ENCODE peak calls at places on chromosomes 3 and 15, in four cellular contexts. C is stimulated activated CD4-positive, alpha-beta T cell treated with anti-CD3 and anti-CD28 coated beads, TNF-alpha, amount 100 ng/mL, for 48 hours; A is iris pigment epithelial cell; S is activated CD4-positive, alpha-beta T cell treated with anti-CD3 and anti-CD28 coated beads, Interleukin-2, amount 50 U/mL, for 48 hours. I is an unnamed sample.

GRCh38 chr3:123448503-123449091 is at the start of gene ADCY5:
- DNase-seq in C (no peak), A (peak), S (peak), I (peak)

GRCh38 chr3:66253790-66254620 is 33.2 kb downstream of the SLC25A26 start:
- DNase-seq in C (no peak), A (peak), S (no peak), I (no peak)

GRCh38 chr3:149019581-149019980 is 28.2 kb downstream of the GYG1 start:
- DNase-seq in C (no peak), A (peak), S (no peak), I (no peak)

GRCh38 chr15:94348084-94348483 is 116.7 kb downstream of the MCTP2 start:
- DNase-seq in C (no peak), A (no peak), S (no peak), I (no peak)

GRCh38 chr3:195458188-195458800 is 15.5 kb upstream of the ACAP2 start:
- DNase-seq in C (no peak), A (peak), S (no peak), I (no peak)

GRCh38 chr15:48800811-48801460 is 9.9 kb downstream of the CEP152 start:
- DNase-seq in C (no peak), A (peak), S (no peak), I (no peak)

GRCh38 chr15:87570186-87570585 is 686.4 kb downstream of the NTRK3 start:
- DNase-seq in C (no peak), A (no peak), S (no peak), I (no peak)

GRCh38 chr3:46440531-46441294 is 24.0 kb downstream of the LTF start:
- DNase-seq in C (no peak), A (no peak), S (peak), I (peak)

GRCh38 chr15:31256385-31257265 is 70.0 kb upstream of the KLF13 start:
- DNase-seq in C (no peak), A (no peak), S (no peak), I (no peak)

GRCh38 chr3:150414273-150414672 is 6.2 kb downstream of the TSC22D2 start:
- DNase-seq in C (no peak), A (peak), S (no peak), I (no peak)

GRCh38 chr3:59006791-59007517 is 42.9 kb downstream of the CFAP20DC start:
- DNase-seq in C (no peak), A (peak), S (no peak), I (no peak)

GRCh38 chr15:57751177-57751800 is 44.8 kb downstream of the POLR2M start:
- DNase-seq in C (no peak), A (peak), S (no peak), I (no peak)

GRCh38 chr15:68375191-68375631 is 56.8 kb downstream of the ITGA11 start:
- DNase-seq in C (no peak), A (no peak), S (no peak), I (no peak)

GRCh38 chr15:91271565-91272153 is 171.6 kb downstream of the SV2B start:
- DNase-seq in C (peak), A (peak), S (peak), I (peak)

GRCh38 chr3:47006145-47006651 is 26.7 kb downstream of the NBEAL2 start:
- DNase-seq in C (no peak), A (no peak), S (no peak), I (no peak)

GRCh38 chr3:34361921-34362320 is 563.5 kb downstream of the PDCD6IP start:
- DNase-seq in C (no peak), A (no peak), S (no peak), I (no peak)

GRCh38 chr15:97473615-97474014 is 486.9 kb upstream of the ARRDC4 start:
- DNase-seq in C (no peak), A (no peak), S (no peak), I (no peak)

GRCh38 chr3:107951111-107951510 is 139.7 kb downstream of the CD47 start:
- DNase-seq in C (no peak), A (peak), S (no peak), I (no peak)

GRCh38 chr15:83380682-83381081 is 66.5 kb upstream of the SH3GL3 start:
- DNase-seq in C (no peak), A (peak), S (peak), I (peak)